ENCODE peak calls at places on chromosomes 7 and 10, in five cellular contexts. Y is NB4, L is hippocampal formation, V is NCI-H2107, Q is HFFc6. I is an unnamed sample.

GRCh38 chr7:140005754-140006503 is 56.8 kb downstream of the PARP12 start:
- DNase-seq in Y (no peak), L (no peak), V (no peak), Q (no peak), I (no peak)

GRCh38 chr10:114925675-114926204 is 12.3 kb upstream of the TRUB1 start:
- DNase-seq in Y (peak; percentile 92), L (no peak), V (no peak), Q (peak; percentile 49), I (peak; percentile 41)

GRCh38 chr10:121823993-121824463 is 103.8 kb downstream of the ATE1 start:
- DNase-seq in Y (peak; percentile 74), L (no peak), V (no peak), Q (peak; percentile 55), I (peak; percentile 46)

GRCh38 chr7:88040694-88041093 is 106.6 kb downstream of the ADAM22 start:
- DNase-seq in Y (no peak), L (no peak), V (no peak), Q (no peak), I (no peak)

GRCh38 chr10:28492556-28492955 is 40.4 kb upstream of the WAC start:
- DNase-seq in Y (peak; percentile 49), L (no peak), V (no peak), Q (no peak), I (no peak)

GRCh38 chr7:5348134-5349004 is 65.6 kb downstream of the SLC29A4 start:
- DNase-seq in Y (no peak), L (no peak), V (no peak), Q (no peak), I (no peak)

GRCh38 chr7:148503900-148504487 is 86.6 kb upstream of the C7orf33 start:
- DNase-seq in Y (peak; percentile 53), L (no peak), V (no peak), Q (peak; percentile 44), I (peak; percentile 37)

GRCh38 chr7:41699532-41699931 is 3.4 kb downstream of the INHBA start:
- DNase-seq in Y (no peak), L (no peak), V (no peak), Q (no peak), I (peak; percentile 53)

GRCh38 chr7:5661941-5662340 is 119.5 kb downstream of the RNF216 start:
- DNase-seq in Y (no peak), L (peak; percentile 77), V (no peak), Q (no peak), I (no peak)

GRCh38 chr10:43409385-43410109 is 561 bp upstream of the HNRNPF start:
- DNase-seq in Y (peak; percentile 73), L (no peak), V (no peak), Q (no peak), I (no peak)

GRCh38 chr10:99775850-99776249 is 6.6 kb upstream of the ABCC2 start:
- DNase-seq in Y (peak; percentile 66), L (no peak), V (no peak), Q (peak; percentile 90), I (peak; percentile 93)

I was measured in IMR-90.